ENCODE peak calls at places on chromosomes 7 and 10, in four cellular contexts. One of them, this sample, is unnamed.

GRCh38 chr10:119928411-119928810 is 35.9 kb downstream of the SEC23IP start:
- DNase-seq in stimulated activated effector memory CD8-positive, alpha-beta T cell treated with anti-CD3 and anti-CD28 coated beads, Interleukin-12 subunit alpha, Interleukin-12 subunit beta, amount 100 ng/mL, for 72 hours: no peak
- DNase-seq in HuH-7.5: no peak
- DNase-seq in effector CD4-positive, alpha-beta T cell: no peak
- DNase-seq in this sample: no peak

GRCh38 chr7:128405345-128406146 is 4.2 kb downstream of the IMPDH1 start:
- DNase-seq in stimulated activated effector memory CD8-positive, alpha-beta T cell treated with anti-CD3 and anti-CD28 coated beads, Interleukin-12 subunit alpha, Interleukin-12 subunit beta, amount 100 ng/mL, for 72 hours: peak
- DNase-seq in HuH-7.5: peak
- DNase-seq in effector CD4-positive, alpha-beta T cell: peak
- DNase-seq in this sample: peak

GRCh38 chr7:131190146-131190545 is 137.5 kb upstream of the MKLN1 start:
- DNase-seq in stimulated activated effector memory CD8-positive, alpha-beta T cell treated with anti-CD3 and anti-CD28 coated beads, Interleukin-12 subunit alpha, Interleukin-12 subunit beta, amount 100 ng/mL, for 72 hours: no peak
- DNase-seq in HuH-7.5: no peak
- DNase-seq in effector CD4-positive, alpha-beta T cell: no peak
- DNase-seq in this sample: no peak

GRCh38 chr7:128417071-128417470 is 7.3 kb upstream of the IMPDH1 start:
- DNase-seq in stimulated activated effector memory CD8-positive, alpha-beta T cell treated with anti-CD3 and anti-CD28 coated beads, Interleukin-12 subunit alpha, Interleukin-12 subunit beta, amount 100 ng/mL, for 72 hours: no peak
- DNase-seq in HuH-7.5: no peak
- DNase-seq in effector CD4-positive, alpha-beta T cell: no peak
- DNase-seq in this sample: no peak

GRCh38 chr7:128827248-128827958 is 2.8 kb upstream of the FLNC start:
- DNase-seq in stimulated activated effector memory CD8-positive, alpha-beta T cell treated with anti-CD3 and anti-CD28 coated beads, Interleukin-12 subunit alpha, Interleukin-12 subunit beta, amount 100 ng/mL, for 72 hours: no peak
- DNase-seq in HuH-7.5: no peak
- DNase-seq in effector CD4-positive, alpha-beta T cell: no peak
- DNase-seq in this sample: no peak

GRCh38 chr10:3958472-3958996 is 173.5 kb upstream of the KLF6 start:
- DNase-seq in stimulated activated effector memory CD8-positive, alpha-beta T cell treated with anti-CD3 and anti-CD28 coated beads, Interleukin-12 subunit alpha, Interleukin-12 subunit beta, amount 100 ng/mL, for 72 hours: no peak
- DNase-seq in HuH-7.5: no peak
- DNase-seq in effector CD4-positive, alpha-beta T cell: no peak
- DNase-seq in this sample: no peak

GRCh38 chr7:41010967-41011366 is 691.9 kb downstream of the INHBA start:
- DNase-seq in stimulated activated effector memory CD8-positive, alpha-beta T cell treated with anti-CD3 and anti-CD28 coated beads, Interleukin-12 subunit alpha, Interleukin-12 subunit beta, amount 100 ng/mL, for 72 hours: no peak
- DNase-seq in HuH-7.5: no peak
- DNase-seq in effector CD4-positive, alpha-beta T cell: no peak
- DNase-seq in this sample: no peak

GRCh38 chr7:152189026-152189425 is 163.6 kb downstream of the GALNT11 start:
- DNase-seq in stimulated activated effector memory CD8-positive, alpha-beta T cell treated with anti-CD3 and anti-CD28 coated beads, Interleukin-12 subunit alpha, Interleukin-12 subunit beta, amount 100 ng/mL, for 72 hours: no peak
- DNase-seq in HuH-7.5: no peak
- DNase-seq in effector CD4-positive, alpha-beta T cell: no peak
- DNase-seq in this sample: no peak

GRCh38 chr10:86292462-86293322 is 73.9 kb downstream of the GRID1 start:
- DNase-seq in stimulated activated effector memory CD8-positive, alpha-beta T cell treated with anti-CD3 and anti-CD28 coated beads, Interleukin-12 subunit alpha, Interleukin-12 subunit beta, amount 100 ng/mL, for 72 hours: peak
- DNase-seq in HuH-7.5: no peak
- DNase-seq in effector CD4-positive, alpha-beta T cell: no peak
- DNase-seq in this sample: no peak

GRCh38 chr7:112449353-112449752 is 907 bp upstream of the IFRD1 start:
- DNase-seq in stimulated activated effector memory CD8-positive, alpha-beta T cell treated with anti-CD3 and anti-CD28 coated beads, Interleukin-12 subunit alpha, Interleukin-12 subunit beta, amount 100 ng/mL, for 72 hours: no peak
- DNase-seq in HuH-7.5: no peak
- DNase-seq in effector CD4-positive, alpha-beta T cell: peak
- DNase-seq in this sample: peak

GRCh38 chr7:46606771-46607170 is 685.7 kb upstream of the IGFBP3 start:
- DNase-seq in stimulated activated effector memory CD8-positive, alpha-beta T cell treated with anti-CD3 and anti-CD28 coated beads, Interleukin-12 subunit alpha, Interleukin-12 subunit beta, amount 100 ng/mL, for 72 hours: no peak
- DNase-seq in HuH-7.5: no peak
- DNase-seq in effector CD4-positive, alpha-beta T cell: no peak
- DNase-seq in this sample: no peak

GRCh38 chr7:105652359-105652993 is 71.2 kb upstream of the EFCAB10 start:
- DNase-seq in stimulated activated effector memory CD8-positive, alpha-beta T cell treated with anti-CD3 and anti-CD28 coated beads, Interleukin-12 subunit alpha, Interleukin-12 subunit beta, amount 100 ng/mL, for 72 hours: peak
- DNase-seq in HuH-7.5: peak
- DNase-seq in effector CD4-positive, alpha-beta T cell: peak
- DNase-seq in this sample: peak